ENCODE peak calls at places on chromosomes 3 and 15, in five cellular contexts. O is activated CD8-positive, alpha-beta memory T cell treated with anti-CD3 and anti-CD28 coated beads for 48 hours; Y is psoas muscle; I is astrocyte of the hippocampus; K is amniotic stem cell. M is an unnamed sample.

GRCh38 chr3:161409069-161409468 is 37.8 kb upstream of the SPTSSB start:
- DNase-seq in O (no peak), Y (no peak), I (peak), K (no peak), M (no peak)

GRCh38 chr15:47682661-47683060 is 34.6 kb upstream of the SEMA6D start:
- DNase-seq in O (no peak), Y (no peak), I (no peak), K (no peak), M (no peak)

GRCh38 chr3:124964432-124964831 is 29.9 kb upstream of the MUC13 start:
- DNase-seq in O (no peak), Y (no peak), I (no peak), K (no peak), M (no peak)

GRCh38 chr15:49696441-49696840 is 75.6 kb downstream of the DTWD1 start:
- DNase-seq in O (no peak), Y (no peak), I (no peak), K (no peak), M (no peak)

GRCh38 chr3:111712294-111713180 is 117.4 kb upstream of the ZBED2 start:
- DNase-seq in O (no peak), Y (peak), I (peak), K (no peak), M (peak)

GRCh38 chr3:182258538-182259177 is 534.6 kb upstream of the ATP11B start:
- DNase-seq in O (no peak), Y (no peak), I (peak), K (no peak), M (no peak)

GRCh38 chr3:43997788-43998373 is 243.8 kb upstream of the TOPAZ1 start:
- DNase-seq in O (no peak), Y (no peak), I (peak), K (no peak), M (no peak)

GRCh38 chr15:67189326-67190051 is 65.0 kb downstream of the AAGAB start:
- DNase-seq in O (no peak), Y (peak), I (peak), K (no peak), M (peak)

GRCh38 chr3:71173421-71173975 is 410.0 kb downstream of the FOXP1 start:
- DNase-seq in O (no peak), Y (no peak), I (peak), K (no peak), M (no peak)

GRCh38 chr3:1766384-1766783 is 332.3 kb upstream of the CNTN4 start:
- DNase-seq in O (no peak), Y (no peak), I (no peak), K (no peak), M (no peak)

GRCh38 chr15:48143856-48144255 is 23.1 kb downstream of the SLC24A5 start:
- DNase-seq in O (no peak), Y (no peak), I (peak), K (no peak), M (no peak)

GRCh38 chr3:10976770-10977169 is 15.8 kb upstream of the SLC6A1 start:
- DNase-seq in O (no peak), Y (no peak), I (no peak), K (no peak), M (no peak)

GRCh38 chr3:52072020-52072419 is 15.6 kb upstream of the DUSP7 start:
- DNase-seq in O (no peak), Y (no peak), I (no peak), K (no peak), M (no peak)

GRCh38 chr15:96028620-96029019 is 301.9 kb upstream of the NR2F2 start:
- DNase-seq in O (no peak), Y (no peak), I (no peak), K (no peak), M (no peak)

GRCh38 chr3:197226179-197226578 is 72.2 kb downstream of the DLG1 start:
- DNase-seq in O (no peak), Y (no peak), I (no peak), K (no peak), M (no peak)

GRCh38 chr3:43503067-43503728 is 118.6 kb downstream of the ANO10 start:
- DNase-seq in O (no peak), Y (no peak), I (peak), K (no peak), M (no peak)

GRCh38 chr3:12966847-12967750 is 106.1 kb downstream of the IQSEC1 start:
- DNase-seq in O (no peak), Y (no peak), I (peak), K (no peak), M (peak)

GRCh38 chr15:48040166-48040817 is 80.5 kb upstream of the SLC24A5 start:
- DNase-seq in O (no peak), Y (no peak), I (peak), K (no peak), M (no peak)

GRCh38 chr3:139561959-139562676 is 22.6 kb upstream of the RBP1 start:
- DNase-seq in O (no peak), Y (no peak), I (peak), K (no peak), M (no peak)

GRCh38 chr3:136939489-136939888 is 18.3 kb upstream of the IL20RB start:
- DNase-seq in O (no peak), Y (no peak), I (no peak), K (no peak), M (no peak)

GRCh38 chr3:41356775-41357174 is 157.5 kb downstream of the CTNNB1 start:
- DNase-seq in O (no peak), Y (no peak), I (no peak), K (no peak), M (no peak)

GRCh38 chr3:190265795-190266194 is 56.5 kb downstream of the CLDN1 start:
- DNase-seq in O (no peak), Y (no peak), I (peak), K (no peak), M (no peak)

GRCh38 chr3:142104763-142105162 is 44.6 kb downstream of the TFDP2 start:
- DNase-seq in O (no peak), Y (no peak), I (no peak), K (no peak), M (no peak)

GRCh38 chr3:158167737-158168469 is 58.0 kb downstream of the RSRC1 start:
- DNase-seq in O (no peak), Y (no peak), I (peak), K (peak), M (no peak)

GRCh38 chr15:43517354-43518072 is at the start of gene MAP1A:
- DNase-seq in O (no peak), Y (peak), I (peak), K (no peak), M (peak)

GRCh38 chr15:42632100-42632675 is 56.8 kb downstream of the STARD9 start:
- DNase-seq in O (no peak), Y (no peak), I (no peak), K (no peak), M (no peak)

GRCh38 chr3:149417174-149417573 is 39.7 kb upstream of the TM4SF1 start:
- DNase-seq in O (no peak), Y (no peak), I (no peak), K (no peak), M (no peak)

GRCh38 chr3:13235897-13236296 is 162.7 kb upstream of the IQSEC1 start:
- DNase-seq in O (no peak), Y (no peak), I (peak), K (no peak), M (peak)